ENCODE peak calls at places on chromosomes 4 and X, in six cellular contexts. Z, R, P, Y, F and B are unnamed samples.

GRCh38 chr4:6298035-6298434 is 28.4 kb downstream of the WFS1 start:
- DNase-seq in Z (no peak), R (no peak), P (no peak), Y (no peak), F (peak; percentile 45), B (no peak)

GRCh38 chr4:127606823-127607222 is 25.9 kb upstream of the INTU start:
- DNase-seq in Z (no peak), R (no peak), P (no peak), Y (no peak), F (no peak), B (no peak)

GRCh38 chr4:37754410-37755185 is 68.4 kb upstream of the RELL1 start:
- DNase-seq in Z (no peak), R (no peak), P (no peak), Y (no peak), F (no peak), B (no peak)

GRCh38 chr4:142752331-142752830 is 93.7 kb downstream of the INPP4B start:
- DNase-seq in Z (no peak), R (no peak), P (no peak), Y (no peak), F (no peak), B (no peak)

GRCh38 chrX:125444659-125445058 is 125.0 kb downstream of the TEX13C start:
- DNase-seq in Z (no peak), R (no peak), P (no peak), Y (peak; percentile 13), F (no peak), B (no peak)

GRCh38 chr4:138204507-138204906 is 37.6 kb downstream of the SLC7A11 start:
- DNase-seq in Z (no peak), R (no peak), P (no peak), Y (no peak), F (no peak), B (no peak)

GRCh38 chr4:146095091-146095690 is 80.3 kb upstream of the LSM6 start:
- DNase-seq in Z (no peak), R (peak; percentile 79), P (peak; percentile 3), Y (no peak), F (peak; percentile 65), B (no peak)

GRCh38 chr4:26748805-26749204 is 111.8 kb upstream of the STIM2 start:
- DNase-seq in Z (no peak), R (no peak), P (no peak), Y (no peak), F (no peak), B (no peak)

GRCh38 chrX:72576161-72576896 is 3.7 kb upstream of the HDAC8 start:
- DNase-seq in Z (no peak), R (peak; percentile 76), P (no peak), Y (no peak), F (peak; percentile 52), B (no peak)

GRCh38 chrX:119181491-119181890 is 53.9 kb upstream of the KIAA1210 start:
- DNase-seq in Z (no peak), R (no peak), P (no peak), Y (peak; percentile 33), F (no peak), B (no peak)

GRCh38 chr4:17497890-17498523 is 13.9 kb downstream of the QDPR start:
- DNase-seq in Z (no peak), R (peak; percentile 26), P (no peak), Y (no peak), F (peak; percentile 13), B (no peak)

GRCh38 chr4:128228021-128228571 is 59.5 kb downstream of the PGRMC2 start:
- DNase-seq in Z (no peak), R (peak; percentile 42), P (no peak), Y (no peak), F (no peak), B (no peak)

GRCh38 chrX:91279479-91279878 is 155.2 kb upstream of the PABPC5 start:
- DNase-seq in Z (no peak), R (no peak), P (no peak), Y (no peak), F (no peak), B (no peak)

GRCh38 chrX:120274958-120275357 is 24.3 kb downstream of the ZBTB33 start:
- DNase-seq in Z (no peak), R (no peak), P (no peak), Y (no peak), F (no peak), B (no peak)

GRCh38 chrX:22542641-22543040 is 269.9 kb downstream of the CBLL2 start:
- DNase-seq in Z (no peak), R (no peak), P (no peak), Y (no peak), F (peak; percentile 8), B (no peak)

GRCh38 chr4:149029056-149029651 is 586.9 kb upstream of the NR3C2 start:
- DNase-seq in Z (no peak), R (no peak), P (no peak), Y (no peak), F (peak; percentile 23), B (no peak)

GRCh38 chr4:156898373-156899117 is 73.1 kb downstream of the PDGFC start:
- DNase-seq in Z (no peak), R (peak; percentile 54), P (no peak), Y (no peak), F (peak; percentile 29), B (no peak)

GRCh38 chr4:122150896-122151295 is 1.2 kb upstream of the BLTP1 start:
- DNase-seq in Z (no peak), R (no peak), P (no peak), Y (no peak), F (no peak), B (no peak)

GRCh38 chr4:93776386-93777080 is 52.0 kb upstream of the ATOH1 start:
- DNase-seq in Z (no peak), R (peak; percentile 68), P (no peak), Y (no peak), F (peak; percentile 23), B (no peak)

GRCh38 chr4:98828801-98829200 is 100.1 kb downstream of the EIF4E start:
- DNase-seq in Z (no peak), R (no peak), P (no peak), Y (no peak), F (no peak), B (no peak)

GRCh38 chr4:180675368-180675675 is 1567.9 kb upstream of the TENM3 start:
- DNase-seq in Z (no peak), R (no peak), P (no peak), Y (no peak), F (no peak), B (no peak)

GRCh38 chr4:40525811-40526598 is 103.7 kb downstream of the RBM47 start:
- DNase-seq in Z (no peak), R (peak; percentile 90), P (no peak), Y (peak; percentile 54), F (peak; percentile 88), B (peak; percentile 22)

GRCh38 chrX:1852082-1852481 is 237.2 kb downstream of the ASMT start:
- DNase-seq in Z (no peak), R (no peak), P (no peak), Y (no peak), F (no peak), B (no peak)

GRCh38 chrX:67917412-67918010 is 373.7 kb downstream of the AR start:
- DNase-seq in Z (no peak), R (no peak), P (no peak), Y (no peak), F (no peak), B (no peak)

GRCh38 chrX:71215335-71215912 is 7.6 kb upstream of the GJB1 start:
- DNase-seq in Z (no peak), R (no peak), P (no peak), Y (no peak), F (no peak), B (no peak)

GRCh38 chrX:77635372-77635771 is 150.6 kb downstream of the ATRX start:
- DNase-seq in Z (no peak), R (no peak), P (no peak), Y (no peak), F (no peak), B (no peak)

GRCh38 chr4:168856312-168856711 is 153.7 kb downstream of the CBR4 start:
- DNase-seq in Z (no peak), R (peak; percentile 93), P (no peak), Y (no peak), F (peak; percentile 97), B (no peak)

GRCh38 chrX:46447384-46447783 is 97.8 kb downstream of the ZNF674 start:
- DNase-seq in Z (no peak), R (no peak), P (no peak), Y (no peak), F (peak; percentile 8), B (peak; percentile 2)

GRCh38 chr4:7295917-7296660 is 103.8 kb downstream of the SORCS2 start:
- DNase-seq in Z (peak; percentile 45), R (peak; percentile 34), P (no peak), Y (peak; percentile 75), F (peak; percentile 15), B (no peak)

DNA sequence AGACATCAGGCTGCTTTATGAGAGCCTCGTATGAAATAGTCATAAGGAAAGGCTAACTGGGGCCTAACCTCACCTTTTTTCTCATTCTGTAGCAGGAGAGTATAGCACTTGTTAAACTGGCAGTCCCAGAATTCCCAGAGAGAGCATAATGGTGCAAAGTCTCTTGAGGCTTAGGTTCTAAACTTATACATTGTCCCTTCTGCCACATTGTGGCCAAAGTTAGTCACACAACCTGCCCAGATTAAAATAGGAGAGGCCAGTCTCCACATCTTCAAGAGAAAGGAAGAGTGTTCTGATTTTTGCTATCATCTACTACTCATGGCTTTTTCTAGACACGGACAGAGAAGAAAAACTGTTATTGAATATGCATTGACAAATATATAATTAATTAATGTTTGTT is 1588.9 kb upstream of the PCDH7 start:
- DNase-seq in Z (no peak), R (no peak), P (no peak), Y (no peak), F (peak; percentile 4), B (no peak)
- H3K4me3 ChIP-seq in Z (no peak overlapping the region), R (no peak overlapping the region), P (no peak overlapping the region), Y (no peak overlapping the region), F (no peak overlapping the region), B (no peak overlapping the region)

DNA sequence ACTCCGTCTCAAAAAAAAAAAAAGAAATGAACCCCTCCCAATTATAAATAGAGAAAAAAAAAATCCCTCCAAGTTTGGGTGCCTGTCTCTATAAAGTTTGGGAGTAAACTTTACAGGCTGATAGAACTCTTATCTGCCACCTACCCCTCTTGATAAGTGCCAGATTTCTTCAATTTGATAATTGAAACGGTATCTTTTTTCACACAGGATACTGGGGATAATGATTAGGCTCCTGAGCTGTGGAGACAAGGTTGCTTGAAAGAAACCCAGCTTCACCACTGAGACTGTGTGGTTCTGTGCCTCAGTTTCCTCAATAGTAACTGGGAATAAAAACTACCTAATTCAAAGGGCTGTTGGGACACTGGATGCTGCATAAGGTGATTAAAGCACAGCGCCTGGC is 606 bp downstream of the EFHC2 start:
- DNase-seq in Z (no peak), R (no peak), P (no peak), Y (no peak), F (no peak), B (no peak)
- H3K27ac ChIP-seq in Z (peak overlapping the region; percentile 59), R (peak overlapping the region; percentile 43), P (peak overlapping the region; percentile 68), Y (no peak overlapping the region), F (no peak overlapping the region), B (no peak overlapping the region)

GRCh38 chrX:123859409-123859827 is 435 bp upstream of the XIAP start:
- DNase-seq in Z (no peak), R (no peak), P (no peak), Y (no peak), F (no peak), B (no peak)
- H3K4me3 ChIP-seq in Z (peak overlapping the region; percentile 66), R (peak overlapping the region; percentile 62), P (peak overlapping the region; percentile 88), Y (peak overlapping the region; percentile 73), F (peak overlapping the region; percentile 90), B (peak overlapping the region; percentile 90)

DNA sequence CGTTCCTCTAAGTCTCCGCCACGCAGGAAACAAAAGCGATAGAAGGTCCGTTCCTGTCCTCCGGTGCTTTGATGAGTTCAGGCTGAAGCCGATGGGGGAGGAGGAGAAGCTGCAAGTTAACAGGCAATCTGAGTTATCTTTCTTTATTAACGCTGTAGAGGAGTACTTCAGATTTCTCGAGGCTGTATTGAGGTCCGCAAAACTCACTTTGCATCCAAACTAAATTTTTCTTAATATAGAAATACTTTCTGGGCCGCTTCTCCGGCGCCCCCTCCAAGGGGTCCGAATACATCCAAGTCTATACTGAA is 395 bp upstream of the SOWAHB start:
- DNase-seq in Z (no peak), R (no peak), P (no peak), Y (no peak), F (no peak), B (no peak)
- H3K27ac ChIP-seq in Z (no peak overlapping the region), R (no peak overlapping the region), P (no peak overlapping the region), Y (no peak overlapping the region), F (no peak overlapping the region), B (no peak overlapping the region)